ENCODE peak calls at places on chromosomes 6 and 20, in four cellular contexts. I is posterior vena cava, V is GM19239, C is NCI-H2171. B is an unnamed sample.

GRCh38 chr6:80457044-80457933 is 350.8 kb downstream of the BCKDHB start:
- DNase-seq in I (peak; percentile 87), V (no peak), C (no peak), B (peak; percentile 95)

GRCh38 chr6:165799736-165800135 is 136.7 kb upstream of the PDE10A start:
- DNase-seq in I (no peak), V (no peak), C (no peak), B (no peak)

GRCh38 chr6:39082310-39082709 is 32.7 kb downstream of the SAYSD1 start:
- DNase-seq in I (no peak), V (no peak), C (no peak), B (no peak)

GRCh38 chr6:155026366-155027045 is 31.4 kb downstream of the TIAM2 start:
- DNase-seq in I (no peak), V (no peak), C (no peak), B (peak; percentile 80)

GRCh38 chr6:96016781-96017180 is 1.0 kb downstream of the FUT9 start:
- DNase-seq in I (no peak), V (no peak), C (no peak), B (no peak)

GRCh38 chr20:57272883-57273282 is 6.4 kb upstream of the BMP7 start:
- DNase-seq in I (no peak), V (no peak), C (no peak), B (no peak)

GRCh38 chr6:25360611-25361010 is 81.4 kb downstream of the CARMIL1 start:
- DNase-seq in I (no peak), V (no peak), C (no peak), B (no peak)

GRCh38 chr20:61923371-61924166 is 142.1 kb downstream of the TAF4 start:
- DNase-seq in I (peak; percentile 68), V (no peak), C (no peak), B (no peak)

GRCh38 chr6:3751730-3752537 is 421 bp upstream of the PXDC1 start:
- DNase-seq in I (peak; percentile 97), V (peak; percentile 92), C (peak; percentile 86), B (peak; percentile 97)

GRCh38 chr6:116895935-116896334 is 18.9 kb downstream of the RFX6 start:
- DNase-seq in I (no peak), V (no peak), C (no peak), B (no peak)

GRCh38 chr20:2652724-2653510 is 485 bp downstream of the NOP56 start:
- DNase-seq in I (no peak), V (no peak), C (peak; percentile 48), B (peak; percentile 64)

GRCh38 chr6:133964052-133964451 is 11.0 kb downstream of the TBPL1 start:
- DNase-seq in I (no peak), V (no peak), C (no peak), B (no peak)

GRCh38 chr6:110875548-110876169 is 1.1 kb downstream of the AMD1 start:
- DNase-seq in I (peak; percentile 90), V (no peak), C (peak; percentile 45), B (peak; percentile 82)

GRCh38 chr20:2000286-2000685 is 6.4 kb upstream of the PDYN start:
- DNase-seq in I (no peak), V (no peak), C (no peak), B (no peak)

GRCh38 chr6:123668965-123669591 is 32.3 kb upstream of the TRDN start:
- DNase-seq in I (no peak), V (no peak), C (no peak), B (no peak)

GRCh38 chr20:32281711-32282110 is 4.3 kb downstream of the KIF3B start:
- DNase-seq in I (no peak), V (no peak), C (no peak), B (no peak)

GRCh38 chr20:24915440-24915839 is 33.6 kb upstream of the CST7 start:
- DNase-seq in I (peak; percentile 43), V (no peak), C (no peak), B (no peak)

GRCh38 chr20:36017034-36017951 is 48.9 kb downstream of the CNBD2 start:
- DNase-seq in I (peak; percentile 19), V (no peak), C (no peak), B (peak; percentile 87)

GRCh38 chr20:9025643-9026042 is 43.2 kb upstream of the PLCB4 start:
- DNase-seq in I (no peak), V (no peak), C (no peak), B (peak; percentile 47)